ENCODE peak calls at places on chromosomes 16 and 17, in seven cellular contexts. Z, F, G, R, I, C and Q are unnamed samples.

GRCh38 chr16:30348929-30349328 is 6.2 kb downstream of the CD2BP2 start:
- DNase-seq in R (no peak), C (no peak), F (no peak), G (no peak), Z (no peak), I (no peak), Q (no peak)

GRCh38 chr17:33687831-33688230 is 394.7 kb upstream of the ASIC2 start:
- DNase-seq in I (no peak), Z (no peak), R (no peak), C (no peak), G (no peak), F (no peak), Q (no peak)

GRCh38 chr16:20322696-20323095 is 4.6 kb downstream of the GP2 start:
- DNase-seq in R (no peak), Z (no peak), G (no peak), F (no peak), C (no peak), I (no peak), Q (no peak)

GRCh38 chr17:68398731-68399637 is 58.3 kb downstream of the WIPI1 start:
- DNase-seq in G (peak), R (peak), F (no peak), C (peak), I (no peak), Z (peak), Q (peak)

GRCh38 chr16:77459534-77460412 is 24.9 kb upstream of the ADAMTS18 start:
- DNase-seq in R (no peak), F (no peak), Z (no peak), I (no peak), C (no peak), G (no peak), Q (no peak)

GRCh38 chr16:10210979-10211378 is 28.8 kb upstream of the GRIN2A start:
- DNase-seq in C (no peak), Z (no peak), I (no peak), F (no peak), R (no peak), G (no peak), Q (no peak)

GRCh38 chr16:17556276-17557052 is 85.7 kb upstream of the XYLT1 start:
- DNase-seq in C (peak), F (no peak), Z (peak), I (peak), G (peak), R (peak), Q (peak)

GRCh38 chr16:73172621-73173312 is 124.8 kb upstream of the ZFHX3 start:
- DNase-seq in R (no peak), F (no peak), G (no peak), I (no peak), Z (peak), C (peak), Q (peak)

GRCh38 chr17:42347198-42347597 is 41.0 kb downstream of the STAT3 start:
- DNase-seq in F (no peak), C (no peak), G (peak), I (no peak), Z (no peak), R (no peak), Q (peak)

GRCh38 chr16:70460737-70461261 is 6.4 kb downstream of the FCSK start:
- DNase-seq in Z (no peak), G (no peak), I (no peak), R (no peak), C (no peak), F (no peak), Q (peak)

GRCh38 chr17:29133146-29133713 is 47.0 kb downstream of the MYO18A start:
- DNase-seq in R (no peak), F (no peak), Z (peak), I (no peak), C (peak), G (no peak), Q (peak)

GRCh38 chr17:17445925-17446665 is 30.7 kb upstream of the MED9 start:
- DNase-seq in G (peak), C (no peak), R (peak), F (no peak), I (no peak), Z (peak), Q (peak)

GRCh38 chr17:66833201-66833600 is 1.7 kb upstream of the CACNG5 start:
- DNase-seq in F (no peak), G (no peak), R (no peak), I (no peak), Z (no peak), C (no peak), Q (no peak)

GRCh38 chr16:1348441-1348840 is 3.2 kb downstream of the TSR3 start:
- DNase-seq in C (no peak), I (no peak), G (no peak), Z (no peak), R (no peak), F (no peak), Q (no peak)

GRCh38 chr17:59368218-59368857 is 36.9 kb downstream of the YPEL2 start:
- DNase-seq in F (no peak), R (peak), Z (no peak), I (no peak), G (no peak), C (no peak), Q (no peak)

GRCh38 chr17:56707312-56708219 is 114.1 kb downstream of the NOG start:
- DNase-seq in G (no peak), R (no peak), I (no peak), C (no peak), Z (no peak), F (no peak), Q (peak)

GRCh38 chr17:38544839-38545209 is 60.9 kb downstream of the SRCIN1 start:
- DNase-seq in Z (no peak), G (no peak), F (no peak), R (no peak), C (no peak), I (no peak), Q (no peak)

GRCh38 chr17:49523706-49524472 is 28.8 kb downstream of the NGFR start:
- DNase-seq in I (no peak), Z (no peak), F (no peak), R (no peak), C (no peak), G (no peak), Q (no peak)

GRCh38 chr17:13437966-13438779 is 163.6 kb downstream of the HS3ST3A1 start:
- DNase-seq in G (no peak), Z (no peak), C (no peak), I (no peak), F (no peak), R (peak), Q (no peak)

GRCh38 chr17:63399316-63399715 is 46.8 kb downstream of the CYB561 start:
- DNase-seq in C (no peak), R (no peak), Z (no peak), I (no peak), G (no peak), F (no peak), Q (peak)

GRCh38 chr17:28705074-28705659 is 6.5 kb downstream of the PROCA1 start:
- DNase-seq in C (peak), G (no peak), I (no peak), F (no peak), Z (no peak), R (no peak), Q (no peak)

GRCh38 chr17:3879181-3879580 is 13.7 kb downstream of the CAMKK1 start:
- DNase-seq in I (no peak), C (no peak), R (no peak), Z (no peak), F (no peak), G (no peak), Q (peak)

GRCh38 chr16:22123146-22123545 is 30.8 kb downstream of the VWA3A start:
- DNase-seq in C (no peak), G (peak), F (no peak), R (no peak), I (no peak), Z (peak), Q (no peak)

GRCh38 chr16:69340095-69340644 is 598 bp downstream of the NIP7 start:
- DNase-seq in G (no peak), F (no peak), R (no peak), C (no peak), Z (no peak), I (no peak), Q (peak)

GRCh38 chr17:61451538-61452300 is 503 bp upstream of the TBX4 start:
- DNase-seq in I (no peak), C (no peak), G (no peak), R (no peak), Z (no peak), F (no peak), Q (no peak)

GRCh38 chr16:13441675-13442074 is 478.3 kb upstream of the ERCC4 start:
- DNase-seq in G (no peak), Z (no peak), R (no peak), I (no peak), C (no peak), F (no peak), Q (no peak)

GRCh38 chr16:13093676-13094075 is 192.3 kb downstream of the SHISA9 start:
- DNase-seq in Z (no peak), I (no peak), C (no peak), G (no peak), R (no peak), F (no peak), Q (no peak)

GRCh38 chr16:11402051-11402744 is 56.9 kb downstream of the RMI2 start:
- DNase-seq in R (no peak), F (no peak), I (no peak), C (peak), Z (no peak), G (no peak), Q (no peak)

GRCh38 chr16:1706386-1707192 is 594 bp downstream of the MAPK8IP3 start:
- DNase-seq in G (no peak), F (no peak), C (peak), Z (no peak), R (no peak), I (no peak), Q (peak)

GRCh38 chr16:16028311-16028999 is 79.0 kb downstream of the ABCC1 start:
- DNase-seq in G (no peak), Z (no peak), R (no peak), F (no peak), I (no peak), C (no peak), Q (no peak)

GRCh38 chr17:80861360-80861861 is 130.2 kb upstream of the CHMP6 start:
- DNase-seq in F (no peak), R (no peak), G (no peak), I (no peak), Z (no peak), C (no peak), Q (no peak)

GRCh38 chr17:8185580-8186445 is 4.2 kb downstream of the BORCS6 start:
- DNase-seq in I (no peak), Z (peak), C (peak), F (no peak), G (no peak), R (peak), Q (peak)
- TF ChIP-seq CEBPB in I (peak), Z (peak), C (peak), F (no peak), G (no peak), R (peak), Q (peak)

DNA sequence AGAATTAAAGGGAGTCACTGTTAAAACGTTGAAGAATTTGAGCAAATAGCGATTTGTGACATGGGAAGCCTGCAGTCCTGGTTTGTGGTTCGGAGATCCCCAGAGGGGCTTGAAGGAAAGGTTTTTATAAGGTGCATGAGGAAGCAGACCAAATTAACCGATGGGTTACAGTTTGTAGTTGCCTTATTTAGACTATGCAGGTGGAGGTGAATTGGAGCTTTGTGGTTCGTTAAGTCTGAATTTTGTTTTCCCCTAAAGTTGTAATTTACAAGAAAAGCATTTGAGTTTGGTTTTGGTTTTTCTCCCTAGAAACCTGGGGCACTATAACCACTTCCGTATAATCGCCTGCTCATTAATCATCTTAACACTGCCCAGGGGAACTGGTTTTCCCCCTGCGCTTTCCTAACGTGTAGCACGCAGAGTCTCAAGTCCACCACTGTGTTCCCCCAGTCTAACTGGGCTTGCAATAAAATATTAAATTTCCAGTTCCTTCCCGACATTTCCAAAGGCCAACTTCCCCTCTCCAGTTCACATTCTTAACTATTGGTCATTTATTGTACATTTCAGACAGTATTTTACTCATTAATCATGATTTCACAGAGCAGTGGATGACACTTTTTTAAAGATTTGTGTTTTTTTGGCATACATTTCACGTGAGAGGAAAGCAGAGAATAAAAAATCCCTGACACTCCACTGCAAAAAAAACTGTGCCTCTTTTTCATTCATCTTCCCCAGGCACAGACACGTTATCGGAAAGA is 926 bp downstream of the ZNF267 start:
- DNase-seq in Z (peak), C (no peak), R (peak), I (no peak), G (no peak), F (peak), Q (peak)
- TF ChIP-seq CEBPB in Z (no peak), C (no peak), R (no peak), I (no peak), G (no peak), F (no peak), Q (no peak)

DNA sequence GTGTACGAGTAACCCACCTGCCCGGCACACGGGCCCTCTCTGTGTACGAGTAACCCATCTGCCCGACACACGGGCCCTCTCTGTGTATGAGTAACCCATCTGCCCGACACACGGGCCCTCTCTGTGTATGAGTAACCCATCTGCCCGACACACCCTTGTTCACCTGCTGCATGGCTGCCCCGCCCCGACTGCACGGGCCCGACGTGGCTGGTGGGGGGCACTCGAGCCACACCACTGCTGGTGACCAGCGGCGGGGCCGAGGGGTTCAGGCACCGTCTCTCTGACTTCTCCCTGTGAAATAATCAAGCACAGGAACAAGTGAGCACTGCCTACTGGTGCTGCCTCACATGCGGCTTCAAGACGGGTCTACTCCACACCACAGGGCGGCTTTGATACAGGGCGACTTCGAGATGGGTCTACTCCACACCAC is 22.1 kb downstream of the MAP1LC3B start:
- DNase-seq in I (no peak), Z (no peak), F (no peak), C (no peak), G (no peak), R (no peak), Q (no peak)
- TF ChIP-seq CEBPB in I (no peak), Z (no peak), F (no peak), C (no peak), G (no peak), R (no peak), Q (no peak)

GRCh38 chr17:74924250-74924948 is at the start of gene OTOP2:
- DNase-seq in Z (no peak), R (no peak), I (no peak), F (no peak), G (no peak), C (no peak), Q (no peak)

GRCh38 chr17:74922694-74923537 is at the start of gene USH1G:
- DNase-seq in G (no peak), I (no peak), R (no peak), Z (no peak), C (peak), F (no peak), Q (no peak)

GRCh38 chr17:74925242-74925641 is 1.2 kb downstream of the OTOP2 start:
- DNase-seq in F (no peak), I (no peak), G (no peak), C (no peak), Z (no peak), R (no peak), Q (no peak)

GRCh38 chr17:74922172-74922571 is 883 bp downstream of the USH1G start:
- DNase-seq in I (no peak), C (no peak), Z (no peak), G (no peak), F (no peak), R (no peak), Q (no peak)

DNA sequence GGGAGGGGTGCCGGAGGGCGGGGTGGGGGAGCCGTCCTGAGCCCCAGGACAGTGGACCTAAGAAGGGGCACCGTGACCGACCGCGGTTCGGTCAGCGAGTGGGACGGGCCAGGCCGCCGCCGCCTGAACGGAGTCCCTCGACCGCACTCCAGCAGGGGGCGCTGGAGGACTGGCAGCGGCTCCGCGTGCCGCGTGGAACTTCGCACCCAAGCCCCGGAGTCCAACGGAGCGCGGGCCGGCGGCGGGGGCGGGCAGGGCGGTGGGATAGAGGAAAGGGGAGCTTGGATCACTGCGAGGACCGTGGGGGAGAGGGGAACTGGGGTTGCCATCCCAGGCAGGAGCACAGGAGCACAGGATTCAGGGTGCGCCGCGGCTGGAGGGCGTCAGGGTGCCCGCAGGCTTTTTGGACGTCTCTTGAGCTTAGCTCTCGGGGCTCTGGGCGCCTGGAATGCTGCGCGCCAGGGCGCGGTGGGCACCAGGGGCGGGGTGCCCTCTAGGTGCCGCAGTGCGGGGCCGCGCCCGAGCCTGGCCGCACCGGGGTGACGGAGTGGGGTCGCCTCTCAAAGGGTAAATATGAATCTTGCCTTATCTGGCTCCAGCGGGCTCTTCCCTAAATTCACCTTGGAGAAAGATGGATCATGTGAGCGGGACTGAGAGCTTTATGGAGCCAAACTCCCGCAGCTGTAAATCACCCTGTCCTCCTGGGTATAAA is 379 bp upstream of the OTOP2 start:
- DNase-seq in Z (peak), F (no peak), R (no peak), I (no peak), C (peak), G (no peak), Q (peak)
- TF ChIP-seq CEBPB in Z (no peak), F (no peak), R (no peak), I (no peak), C (no peak), G (no peak), Q (no peak)

GRCh38 chr17:6474906-6475305 is 30.7 kb downstream of the PIMREG start:
- DNase-seq in I (no peak), C (no peak), F (no peak), R (no peak), G (no peak), Z (no peak), Q (no peak)

GRCh38 chr17:6474376-6474775 is 30.1 kb downstream of the PIMREG start:
- DNase-seq in I (no peak), F (no peak), Z (no peak), G (no peak), R (no peak), C (no peak), Q (no peak)

GRCh38 chr17:6476061-6476833 is 32.0 kb downstream of the PIMREG start:
- DNase-seq in Z (no peak), I (no peak), G (no peak), R (no peak), F (no peak), C (peak), Q (no peak)

GRCh38 chr17:6476834-6477210 is 32.6 kb downstream of the PIMREG start:
- DNase-seq in I (no peak), Z (no peak), R (no peak), G (no peak), C (peak), F (no peak), Q (no peak)

DNA sequence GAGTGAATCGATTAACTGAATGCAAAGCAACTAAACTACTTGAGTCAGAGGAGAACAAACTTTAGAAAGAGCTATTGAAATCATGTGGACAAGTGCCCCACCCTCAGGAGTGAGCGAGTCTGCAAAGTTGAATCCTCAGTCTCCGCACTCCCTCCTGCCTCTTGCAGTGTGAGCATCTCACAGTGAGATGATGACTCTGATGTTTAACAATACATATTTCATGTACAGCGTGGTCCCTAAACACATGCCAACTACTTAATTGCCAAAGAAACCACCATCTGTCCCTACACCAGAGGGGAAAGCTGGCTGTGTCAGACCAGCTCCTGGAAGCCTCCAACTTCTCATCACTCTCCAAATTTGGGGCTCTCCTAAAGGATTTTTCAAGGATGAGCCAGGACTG is 31.2 kb downstream of the PIMREG start:
- DNase-seq in Z (no peak), C (no peak), R (no peak), G (no peak), F (no peak), I (no peak), Q (peak)
- TF ChIP-seq CEBPB in Z (no peak), C (no peak), R (no peak), G (no peak), F (no peak), I (no peak), Q (no peak)

DNA sequence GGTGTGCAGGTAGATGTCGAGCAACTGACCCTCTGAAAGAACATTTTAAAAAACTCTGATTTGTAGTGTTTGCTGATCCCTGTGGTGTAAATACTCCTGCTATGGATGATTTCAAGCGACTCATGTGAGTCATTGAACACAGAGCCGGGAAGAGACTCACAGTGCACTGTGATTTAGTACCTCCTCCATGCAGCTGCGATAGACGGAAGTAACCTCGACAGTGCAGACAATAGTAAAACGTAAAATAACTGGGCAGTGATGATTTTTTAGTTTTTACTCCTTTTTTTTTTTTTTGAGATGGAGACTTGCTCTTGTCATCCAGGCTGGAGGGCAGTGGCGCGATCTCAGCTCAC is 8.7 kb downstream of the TBX21 start:
- DNase-seq in Z (no peak), F (no peak), R (no peak), G (no peak), I (no peak), C (no peak), Q (peak)
- TF ChIP-seq CEBPB in Z (no peak), F (no peak), R (no peak), G (no peak), I (no peak), C (no peak), Q (no peak)

GRCh38 chr17:146546-146945 is 9.2 kb downstream of the SCGB1C2 start:
- DNase-seq in F (no peak), C (no peak), R (no peak), G (no peak), I (no peak), Z (no peak), Q (no peak)
- TF ChIP-seq CEBPB in F (no peak), C (no peak), R (no peak), G (no peak), I (no peak), Z (no peak), Q (no peak)